ENCODE peak calls at places on chromosomes 2 and 18, in six cellular contexts. L is naive thymus-derived CD4-positive, alpha-beta T cell; A is foreskin fibroblast; M is T-helper 2 cell; G is DMS53; H is activated CD4-positive, alpha-beta T cell treated with anti-CD3 and anti-CD28 coated beads for 4 hours. J is an unnamed sample.

GRCh38 chr2:112603731-112604130 is 19.3 kb downstream of the CHCHD5 start:
- DNase-seq in M (no peak), G (no peak), H (no peak), L (no peak), A (no peak), J (no peak)

GRCh38 chr18:48702346-48703032 is 163.7 kb downstream of the CTIF start:
- DNase-seq in M (no peak), G (no peak), H (no peak), L (no peak), A (no peak), J (no peak)

GRCh38 chr2:42753188-42753813 is 10.6 kb downstream of the OXER1 start:
- DNase-seq in L (no peak), G (no peak), H (no peak), A (no peak), M (no peak), J (peak; percentile 41)

GRCh38 chr2:1207962-1208510 is 205.2 kb upstream of the TPO start:
- DNase-seq in L (no peak), G (no peak), M (no peak), H (no peak), A (no peak), J (no peak)

GRCh38 chr2:220296174-220296573 is 668.7 kb downstream of the SLC4A3 start:
- DNase-seq in G (peak; percentile 8), A (peak; percentile 49), L (no peak), H (no peak), M (no peak), J (no peak)

GRCh38 chr2:231708773-231709635 is 679 bp downstream of the PTMA start:
- DNase-seq in G (peak; percentile 71), L (peak; percentile 49), H (peak; percentile 72), A (peak; percentile 69), M (peak; percentile 74), J (peak; percentile 71)

GRCh38 chr2:127015106-127015910 is 91.6 kb downstream of the BIN1 start:
- DNase-seq in M (no peak), L (no peak), G (no peak), A (no peak), H (no peak), J (no peak)

GRCh38 chr2:120594856-120595685 is 140.6 kb upstream of the GLI2 start:
- DNase-seq in L (no peak), H (no peak), M (no peak), A (no peak), G (peak; percentile 55), J (no peak)

GRCh38 chr2:33425156-33425555 is 51.3 kb upstream of the RASGRP3 start:
- DNase-seq in L (no peak), M (no peak), A (no peak), H (no peak), G (no peak), J (no peak)

GRCh38 chr2:182867411-182868048 is 1.1 kb upstream of the FRZB start:
- DNase-seq in H (no peak), A (no peak), M (no peak), G (peak; percentile 58), L (no peak), J (no peak)

GRCh38 chr2:5042666-5043440 is 649.3 kb upstream of the SOX11 start:
- DNase-seq in H (no peak), A (no peak), M (no peak), G (peak; percentile 55), L (no peak), J (no peak)

GRCh38 chr2:120620025-120620793 is 115.5 kb upstream of the GLI2 start:
- DNase-seq in A (peak; percentile 91), H (no peak), M (no peak), L (no peak), G (no peak), J (no peak)

GRCh38 chr2:47046271-47046670 is 108.8 kb downstream of the STPG4 start:
- DNase-seq in A (no peak), L (no peak), M (no peak), H (no peak), G (peak; percentile 23), J (no peak)

J was measured in Peyer's patch.